ENCODE peak calls at places on chromosomes 5 and 9, in seven cellular contexts. Y is ovary; Z is CD8-positive, alpha-beta memory T cell; T is A549; D is transverse colon; H is PC-9; R is OCI-LY7. U is an unnamed sample. For H3K4me1, the result is how much of the 10 kb centered on the place peaks cover.

GRCh38 chr9:87238545-87238944 is 259.1 kb upstream of the DAPK1 start:
- DNase-seq in Y (no peak), T (no peak), D (no peak), R (no peak), Z (no peak), H (no peak), U (no peak)

GRCh38 chr5:103298557-103298956 is 40.0 kb downstream of the MACIR start:
- DNase-seq in Z (no peak), D (no peak), H (no peak), R (no peak), T (no peak), Y (no peak), U (no peak)

GRCh38 chr9:114037961-114038723 is 40.0 kb downstream of the AMBP start:
- DNase-seq in Y (no peak), H (no peak), Z (no peak), T (no peak), R (no peak), D (no peak), U (no peak)

GRCh38 chr5:79105868-79106267 is 5.7 kb upstream of the BHMT start:
- DNase-seq in R (no peak), D (no peak), Z (no peak), H (no peak), T (peak), Y (no peak), U (no peak)

GRCh38 chr9:132030626-132031325 is 48.9 kb downstream of the MED27 start:
- DNase-seq in H (no peak), Y (no peak), T (no peak), D (no peak), Z (no peak), R (no peak), U (no peak)

GRCh38 chr9:134989206-134990065 is 71.7 kb upstream of the FCN1 start:
- DNase-seq in Z (no peak), R (no peak), Y (no peak), T (no peak), H (no peak), D (no peak), U (no peak)

GRCh38 chr5:43281840-43282658 is 31.2 kb downstream of the HMGCS1 start:
- DNase-seq in Y (no peak), H (no peak), R (no peak), D (no peak), T (no peak), Z (no peak), U (no peak)

GRCh38 chr5:17336054-17336453 is 118.6 kb downstream of the BASP1 start:
- DNase-seq in D (no peak), T (no peak), R (no peak), Z (no peak), Y (no peak), H (no peak), U (no peak)

GRCh38 chr5:61767231-61768080 is 435.4 kb downstream of the ZSWIM6 start:
- DNase-seq in D (no peak), Y (no peak), H (no peak), R (no peak), Z (no peak), T (no peak), U (no peak)

GRCh38 chr9:128940271-128940921 is 7.0 kb downstream of the DOLK start:
- DNase-seq in H (no peak), Z (no peak), R (no peak), T (no peak), D (no peak), Y (no peak), U (no peak)

GRCh38 chr9:84315278-84315877 is 25.2 kb downstream of the SLC28A3 start:
- DNase-seq in R (peak), D (peak), T (peak), H (peak), Y (peak), Z (peak), U (peak)

GRCh38 chr9:127038531-127038930 is 83.9 kb downstream of the ANGPTL2 start:
- DNase-seq in Y (no peak), R (no peak), D (no peak), Z (no peak), T (no peak), H (no peak), U (no peak)
- H3K4me1 ChIP-seq in Y (under half), R (under half), D (under half), Z (under half), T (under half), H (under half), U (under half)

GRCh38 chr9:19914044-19914443 is 125.2 kb upstream of the SLC24A2 start:
- DNase-seq in Y (no peak), H (no peak), Z (no peak), R (no peak), D (no peak), T (no peak), U (no peak)
- H3K4me1 ChIP-seq in Y (under half), H (under half), Z (under half), R (under half), D (under half), T (under half), U (under half)

DNA sequence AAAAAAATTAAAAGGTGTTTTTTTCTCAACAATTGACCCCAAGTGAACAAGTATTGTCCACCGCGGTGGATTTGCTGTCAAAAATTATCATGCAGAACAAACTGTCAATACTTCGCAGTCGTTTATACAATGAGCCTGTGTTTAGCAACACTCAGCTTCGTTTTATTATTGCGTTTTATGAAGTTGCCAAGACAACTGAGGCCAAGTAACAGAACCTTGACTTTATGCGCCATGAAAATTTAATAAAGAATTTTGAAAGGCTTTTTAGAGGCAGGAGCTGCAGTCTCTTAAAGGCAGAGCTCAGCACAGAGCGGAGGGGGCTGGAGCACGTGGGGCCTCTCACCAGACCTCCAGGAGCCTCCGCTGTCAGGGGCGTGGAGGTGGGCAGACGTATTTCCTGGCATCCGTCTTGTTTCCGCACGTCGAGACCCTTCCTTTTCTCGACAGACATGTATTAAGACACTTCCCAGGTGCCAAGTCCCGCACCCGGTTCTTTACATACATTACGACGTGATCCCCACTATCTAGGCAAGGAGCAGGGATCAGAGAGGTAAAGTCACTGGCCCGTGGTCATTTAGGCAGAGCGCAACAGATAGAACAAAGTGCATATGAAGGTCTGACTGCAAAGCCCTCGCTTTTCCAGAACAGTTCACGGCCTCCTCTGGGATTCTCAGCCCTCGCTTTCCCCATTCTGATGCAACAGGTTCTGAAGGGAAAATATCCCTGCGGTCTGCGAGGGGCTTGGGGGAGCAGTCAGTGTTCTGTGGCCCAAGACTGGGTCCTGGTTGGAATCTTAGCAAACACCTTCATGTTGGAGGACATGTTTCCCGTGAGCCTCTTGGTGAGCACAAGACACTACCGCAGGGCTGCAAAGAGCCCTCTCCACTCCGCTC is 164.4 kb downstream of the DAB2IP start:
- DNase-seq in Z (no peak), H (no peak), R (no peak), D (no peak), Y (no peak), T (no peak), U (no peak)
- H3K4me1 ChIP-seq in Z (under half), H (under half), R (under half), D (under half), Y (under half), T (under half), U (under half)

DNA sequence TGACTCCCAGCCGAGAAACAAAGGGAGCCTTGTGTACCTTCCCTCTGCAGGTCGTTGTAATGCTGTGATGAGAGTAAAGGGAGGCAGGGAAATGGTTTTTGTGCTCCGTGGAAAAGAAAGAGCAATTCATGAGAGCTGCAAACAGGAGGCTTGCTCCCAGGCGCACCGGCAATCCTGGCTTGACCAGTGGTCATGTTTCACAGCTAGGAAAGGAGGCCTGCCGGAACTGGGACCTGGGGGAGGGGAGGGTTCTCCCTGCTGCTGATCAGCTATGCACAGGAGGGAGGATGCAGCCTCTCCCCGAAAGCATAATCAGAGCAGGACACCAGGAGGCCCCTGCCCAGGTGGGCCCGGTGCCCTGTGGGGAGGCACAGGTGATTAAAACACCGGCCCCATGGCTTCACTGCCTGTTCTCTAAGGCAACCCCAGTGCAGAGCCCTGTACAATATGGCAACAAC is 131.3 kb downstream of the ZDHHC21 start:
- DNase-seq in H (no peak), Y (no peak), R (no peak), Z (no peak), D (no peak), T (no peak), U (no peak)
- H3K4me1 ChIP-seq in H (under half), Y (under half), R (under half), Z (under half), D (under half), T (under half), U (under half)

GRCh38 chr9:137757139-137757538 is 120.4 kb upstream of the CACNA1B start:
- DNase-seq in H (no peak), R (no peak), D (no peak), Y (no peak), T (no peak), Z (no peak), U (no peak)

GRCh38 chr9:137757613-137758029 is 120.0 kb upstream of the CACNA1B start:
- DNase-seq in D (peak), H (no peak), R (no peak), Z (no peak), T (no peak), Y (no peak), U (peak)

GRCh38 chr9:137755261-137755927 is 122.2 kb upstream of the CACNA1B start:
- DNase-seq in D (no peak), Y (no peak), R (no peak), H (no peak), Z (no peak), T (no peak), U (no peak)

GRCh38 chr9:137758067-137758466 is 119.5 kb upstream of the CACNA1B start:
- DNase-seq in Y (no peak), R (no peak), H (no peak), T (no peak), D (no peak), Z (no peak), U (no peak)

GRCh38 chr9:137756045-137756744 is 121.4 kb upstream of the CACNA1B start:
- DNase-seq in D (no peak), T (no peak), R (no peak), H (no peak), Z (no peak), Y (no peak), U (no peak)
- H3K4me1 ChIP-seq in D (under half), T (under half), R (under half), H (under half), Z (under half), Y (under half), U (under half)

GRCh38 chr9:89421595-89421994 is 76.3 kb downstream of the SEMA4D start:
- DNase-seq in R (no peak), D (no peak), H (no peak), Z (no peak), T (no peak), Y (no peak), U (no peak)
- H3K4me1 ChIP-seq in R (under half), D (under half), H (under half), Z (half or more), T (under half), Y (under half), U (under half)

GRCh38 chr9:136676297-136676794 is 10.9 kb downstream of the AGPAT2 start:
- DNase-seq in R (no peak), D (no peak), Y (no peak), Z (no peak), T (no peak), H (no peak), U (no peak)
- H3K4me1 ChIP-seq in R (under half), D (under half), Y (under half), Z (under half), T (under half), H (under half), U (under half)

GRCh38 chr5:177547736-177548135 is 6.6 kb downstream of the FAM193B start:
- DNase-seq in T (no peak), D (no peak), H (no peak), Z (no peak), Y (no peak), R (no peak), U (no peak)

GRCh38 chr5:177552839-177553455 is 1.4 kb downstream of the FAM193B start:
- DNase-seq in D (no peak), H (no peak), Z (no peak), T (no peak), Y (no peak), R (no peak), U (no peak)

GRCh38 chr5:177553671-177554429 is 513 bp downstream of the FAM193B start:
- DNase-seq in Z (peak), T (peak), R (peak), H (no peak), D (peak), Y (peak), U (peak)

GRCh38 chr5:177546262-177546741 is 8.1 kb downstream of the FAM193B start:
- DNase-seq in D (no peak), Y (no peak), Z (no peak), T (peak), H (peak), R (no peak), U (peak)

DNA sequence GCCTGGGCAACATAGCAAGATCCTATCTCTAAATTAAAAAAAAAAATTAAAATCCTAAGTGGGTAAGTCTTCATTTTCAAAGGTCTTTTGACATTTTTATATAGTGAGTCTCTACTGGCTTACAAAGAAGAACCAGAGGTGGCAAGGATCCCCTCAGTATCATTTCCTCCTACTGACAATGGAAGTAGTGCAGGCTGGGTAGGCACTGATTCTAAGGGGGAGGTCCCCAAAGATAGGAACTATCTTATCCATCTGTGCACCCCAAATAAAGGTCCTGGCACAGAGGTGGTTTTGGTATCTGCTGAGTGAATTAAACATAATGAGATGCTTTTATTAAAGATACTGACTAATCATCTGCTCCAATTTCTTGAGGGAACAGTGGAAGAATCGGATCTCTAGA is 4.2 kb downstream of the FAM193B start:
- DNase-seq in Z (no peak), R (no peak), D (no peak), Y (no peak), T (no peak), H (no peak), U (no peak)
- H3K4me1 ChIP-seq in Z (under half), R (under half), D (half or more), Y (under half), T (under half), H (under half), U (under half)

DNA sequence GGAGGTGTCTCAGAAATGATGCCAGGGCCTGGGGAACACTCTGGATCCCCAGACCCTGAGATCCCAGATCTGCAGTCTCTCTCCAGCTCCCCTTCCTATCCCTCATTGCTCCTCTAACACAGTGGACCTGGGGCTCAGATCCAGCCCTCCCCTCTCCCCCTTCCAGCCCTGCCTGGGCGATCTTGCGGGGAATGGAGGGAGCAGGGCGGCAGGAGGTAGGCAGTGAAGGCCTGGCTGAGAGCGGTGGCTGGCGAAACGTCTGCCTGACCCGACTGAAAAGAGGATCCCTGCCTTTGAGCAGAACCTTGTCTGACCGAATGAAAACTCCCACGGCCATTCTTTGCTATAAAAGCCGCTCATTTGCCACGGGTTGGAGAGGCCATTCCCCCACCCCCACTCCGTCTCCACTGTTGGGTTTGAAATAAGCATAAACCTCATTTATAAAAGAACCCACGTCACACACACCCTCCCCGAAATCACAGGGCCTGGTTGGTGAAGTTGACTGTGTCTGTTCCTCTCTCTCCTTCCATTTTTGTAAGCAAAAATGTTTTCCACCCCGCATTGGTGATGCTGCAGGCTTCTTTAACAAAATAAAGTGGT is 8.8 kb downstream of the MSX2 start:
- DNase-seq in Y (no peak), H (no peak), R (no peak), Z (no peak), T (no peak), D (no peak), U (no peak)
- H3K4me1 ChIP-seq in Y (under half), H (under half), R (under half), Z (under half), T (under half), D (under half), U (under half)